ENCODE peak calls at places on chromosomes 12 and 14, in four cellular contexts. D is activated B cell treated with CpG ODN at 0.5 μM for 24 hours, S is ovary, A is NCI-H2029. V is an unnamed sample.

GRCh38 chr14:33846100-33846824 is 104.6 kb downstream of the EGLN3 start:
- DNase-seq in S (no peak), A (no peak), D (no peak), V (no peak)

GRCh38 chr14:43147480-43147879 is 1359.6 kb downstream of the FSCB start:
- DNase-seq in S (no peak), D (no peak), A (no peak), V (no peak)

GRCh38 chr14:99937475-99938244 is 127.6 kb upstream of the EVL start:
- DNase-seq in A (no peak), D (no peak), S (no peak), V (no peak)

GRCh38 chr14:20614038-20614840 is 23.1 kb upstream of the RNASE12 start:
- DNase-seq in S (peak), A (no peak), D (no peak), V (peak)

GRCh38 chr12:121110211-121110940 is 22.3 kb upstream of the P2RX7 start:
- DNase-seq in D (peak), S (peak), A (peak), V (peak)

GRCh38 chr12:96482086-96482485 is 7.3 kb upstream of the CFAP54 start:
- DNase-seq in S (no peak), A (no peak), D (no peak), V (no peak)

GRCh38 chr14:100610511-100611217 is 23.4 kb upstream of the BEGAIN start:
- DNase-seq in A (no peak), D (no peak), S (no peak), V (no peak)

GRCh38 chr12:6276936-6277615 is 33.4 kb upstream of the PLEKHG6 start:
- DNase-seq in S (no peak), D (no peak), A (no peak), V (no peak)

GRCh38 chr12:25723286-25723685 is 170.2 kb upstream of the LMNTD1 start:
- DNase-seq in D (no peak), S (no peak), A (no peak), V (peak)

GRCh38 chr12:1878695-1879094 is 39.8 kb downstream of the CACNA2D4 start:
- DNase-seq in S (no peak), D (no peak), A (no peak), V (no peak)

GRCh38 chr14:37196604-37197420 is 925 bp upstream of the MIPOL1 start:
- DNase-seq in A (no peak), D (no peak), S (peak), V (no peak)

GRCh38 chr12:132398386-132398991 is 69.1 kb upstream of the GALNT9 start:
- DNase-seq in D (no peak), A (peak), S (no peak), V (no peak)

GRCh38 chr14:99725774-99726537 is 41.9 kb downstream of the CYP46A1 start:
- DNase-seq in S (peak), D (peak), A (no peak), V (no peak)

GRCh38 chr14:24337824-24338175 is 2.0 kb downstream of the RIPK3 start:
- DNase-seq in A (no peak), S (no peak), D (no peak), V (no peak)

GRCh38 chr14:100467046-100467750 is 120.0 kb downstream of the BEGAIN start:
- DNase-seq in D (no peak), S (no peak), A (no peak), V (no peak)

GRCh38 chr12:57836442-57837375 is 9.8 kb downstream of the CTDSP2 start:
- DNase-seq in D (no peak), A (peak), S (peak), V (peak)

GRCh38 chr12:124039276-124039675 is 66.3 kb downstream of the ZNF664 start:
- DNase-seq in D (no peak), S (no peak), A (no peak), V (no peak)

GRCh38 chr12:5691943-5692342 is 253.1 kb downstream of the ANO2 start:
- DNase-seq in A (no peak), S (no peak), D (no peak), V (no peak)

GRCh38 chr12:123942277-123942653 is 30.4 kb downstream of the CCDC92 start:
- DNase-seq in A (no peak), D (no peak), S (no peak), V (no peak)

GRCh38 chr12:33825442-33825841 is 196.9 kb upstream of the ALG10 start:
- DNase-seq in D (no peak), S (no peak), A (no peak), V (no peak)

GRCh38 chr14:78232666-78233065 is 62.5 kb downstream of the NRXN3 start:
- DNase-seq in A (no peak), S (no peak), D (no peak), V (no peak)

GRCh38 chr14:36845346-36846042 is 183.8 kb downstream of the PAX9 start:
- DNase-seq in D (no peak), A (no peak), S (no peak), V (no peak)

GRCh38 chr14:73712540-73713141 is 1.5 kb downstream of the PNMA1 start:
- DNase-seq in S (no peak), D (no peak), A (peak), V (no peak)

GRCh38 chr14:73227812-73228781 is 9.2 kb upstream of the PAPLN start:
- DNase-seq in S (peak), A (no peak), D (no peak), V (peak)

GRCh38 chr12:58765653-58766554 is 154.4 kb downstream of the LRIG3 start:
- DNase-seq in D (no peak), S (no peak), A (peak), V (no peak)

GRCh38 chr14:34241185-34241711 is 220.8 kb downstream of the SPTSSA start:
- DNase-seq in A (no peak), S (no peak), D (no peak), V (no peak)

V was measured in uterus.